ENCODE peak calls at places on chromosomes 11 and 22, in five cellular contexts. U is HCT116, M is A549, Y is GM23338, R is Panc1. K is an unnamed sample.

GRCh38 chr22:37427128-37427710 is at the start of gene ELFN2:
- DNase-seq in M (peak), R (no peak), Y (peak), U (no peak), K (no peak)

GRCh38 chr22:25623310-25623734 is 58.8 kb downstream of the GRK3 start:
- DNase-seq in R (no peak), U (no peak), Y (no peak), M (no peak), K (no peak)

GRCh38 chr11:35944503-35945136 is 758 bp downstream of the LDLRAD3 start:
- DNase-seq in R (no peak), Y (peak), U (no peak), M (no peak), K (no peak)

GRCh38 chr11:70901951-70902521 is 350.3 kb downstream of the SHANK2 start:
- DNase-seq in Y (no peak), R (no peak), U (no peak), M (no peak), K (peak)

GRCh38 chr11:94151311-94151710 is 22.7 kb downstream of the PANX1 start:
- DNase-seq in M (no peak), U (no peak), R (no peak), Y (no peak), K (no peak)

GRCh38 chr11:45089251-45089650 is 57.2 kb upstream of the PRDM11 start:
- DNase-seq in U (no peak), R (no peak), Y (no peak), M (no peak), K (no peak)

GRCh38 chr11:66579017-66579606 is 10.7 kb upstream of the CTSF start:
- DNase-seq in M (peak), U (peak), R (no peak), Y (peak), K (peak)

GRCh38 chr11:3058753-3059664 is 1.8 kb upstream of the CARS1 start:
- DNase-seq in U (no peak), M (no peak), Y (peak), R (peak), K (no peak)

GRCh38 chr22:50712341-50713007 is 25.5 kb upstream of the ACR start:
- DNase-seq in R (no peak), M (no peak), Y (no peak), U (no peak), K (no peak)

GRCh38 chr11:66856496-66857233 is at the start of gene LRFN4:
- DNase-seq in M (peak), Y (peak), R (no peak), U (no peak), K (no peak)

GRCh38 chr22:48975886-48976285 is 851.8 kb downstream of the BRD1 start:
- DNase-seq in M (no peak), R (no peak), Y (no peak), U (no peak), K (no peak)

GRCh38 chr11:107689317-107690202 is 22.3 kb downstream of the SLN start:
- DNase-seq in M (peak), R (no peak), U (peak), Y (peak), K (no peak)

GRCh38 chr22:45008853-45009751 is 703 bp downstream of the PHF21B start:
- DNase-seq in R (no peak), Y (peak), M (peak), U (no peak), K (no peak)

GRCh38 chr11:20536784-20537183 is 62.6 kb upstream of the SLC6A5 start:
- DNase-seq in R (no peak), M (no peak), Y (no peak), U (no peak), K (no peak)

GRCh38 chr11:55457641-55458040 is 89.9 kb downstream of the OR4A15 start:
- DNase-seq in Y (no peak), R (no peak), U (no peak), M (no peak), K (no peak)

GRCh38 chr11:96157517-96157873 is 185.5 kb downstream of the MAML2 start:
- DNase-seq in U (no peak), R (no peak), Y (no peak), M (no peak), K (no peak)

GRCh38 chr22:16975155-16975885 is 32.7 kb downstream of the GAB4 start:
- DNase-seq in Y (no peak), U (no peak), M (no peak), R (no peak), K (no peak)

GRCh38 chr11:122632178-122632824 is 23.2 kb upstream of the UBASH3B start:
- DNase-seq in U (no peak), Y (no peak), R (no peak), M (no peak), K (no peak)

GRCh38 chr11:69700278-69701140 is 3.3 kb downstream of the FGF19 start:
- DNase-seq in M (peak), Y (peak), R (no peak), U (no peak), K (no peak)

GRCh38 chr11:101848262-101848661 is 66.5 kb upstream of the CEP126 start:
- DNase-seq in R (no peak), U (no peak), Y (peak), M (no peak), K (no peak)

GRCh38 chr11:76783901-76784813 is 1.0 kb downstream of the TSKU start:
- DNase-seq in R (no peak), Y (peak), U (peak), M (no peak), K (no peak)
- TF ChIP-seq REST in R (no peak), Y (no peak), U (no peak), M (no peak), K (no peak)

DNA sequence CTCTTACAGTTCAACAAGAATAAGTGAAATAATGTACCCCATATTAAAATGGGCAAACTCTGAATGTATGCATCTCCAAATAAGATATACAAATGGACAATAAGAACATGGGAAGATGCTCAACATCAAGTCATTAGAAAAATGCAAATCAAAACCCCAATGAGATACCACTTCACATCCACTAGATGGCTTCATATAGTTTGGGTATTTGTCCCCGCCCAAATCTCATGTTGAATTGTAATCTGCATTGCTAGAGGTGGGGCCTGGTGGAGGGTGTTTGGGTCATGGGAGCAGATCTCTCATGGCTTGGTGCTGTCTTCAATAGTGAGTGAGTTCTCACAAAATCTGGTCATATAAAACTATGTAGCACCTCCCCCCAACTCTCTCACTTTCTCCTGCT is 5.7 kb downstream of the MPZL2 start:
- DNase-seq in U (no peak), Y (peak), R (no peak), M (no peak), K (no peak)
- TF ChIP-seq CTCF in U (peak), Y (peak), R (peak), M (no peak), K (no peak)

DNA sequence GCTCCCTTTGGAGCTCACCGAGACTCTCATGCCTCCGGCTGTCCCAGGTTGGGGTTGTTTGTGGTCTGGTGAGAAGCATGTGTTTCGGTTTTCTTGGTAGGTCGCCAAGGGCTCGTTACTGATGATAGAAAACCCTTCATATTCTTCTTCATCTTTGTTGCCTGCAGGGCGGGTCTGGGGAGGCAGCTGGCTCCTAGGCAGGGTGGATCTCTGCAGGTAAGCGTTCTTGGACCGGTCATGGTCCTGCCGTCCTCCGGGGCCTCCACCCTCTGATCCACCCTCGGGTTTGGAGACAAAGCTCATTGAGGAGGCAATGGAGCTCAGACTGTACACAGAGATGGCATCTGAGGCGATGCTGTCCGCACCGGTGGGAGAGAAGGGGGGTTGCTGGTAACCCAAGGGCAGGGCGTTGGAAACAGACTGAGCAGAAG is 64.3 kb upstream of the PITPNB start:
- DNase-seq in Y (no peak), M (no peak), U (no peak), R (no peak), K (no peak)
- TF ChIP-seq REST in Y (no peak), M (no peak), U (no peak), R (no peak), K (no peak)

GRCh38 chr22:39070186-39070585 is 6.9 kb upstream of the APOBEC3G start:
- DNase-seq in R (no peak), U (no peak), Y (no peak), M (no peak), K (no peak)

GRCh38 chr22:39073941-39074340 is 3.1 kb upstream of the APOBEC3G start:
- DNase-seq in U (no peak), Y (no peak), R (no peak), M (no peak), K (no peak)

GRCh38 chr22:39068033-39068785 is 8.9 kb upstream of the APOBEC3G start:
- DNase-seq in Y (no peak), M (no peak), R (no peak), U (no peak), K (no peak)
- TF ChIP-seq CTCF in Y (peak), M (no peak), R (no peak), U (peak), K (no peak)

GRCh38 chr11:18204771-18205170 is 31.8 kb downstream of the SAA4 start:
- DNase-seq in U (no peak), R (no peak), M (no peak), Y (no peak), K (no peak)

GRCh38 chr11:18204220-18204619 is 31.6 kb downstream of the MRGPRX4 start:
- DNase-seq in M (no peak), U (no peak), Y (no peak), R (no peak), K (no peak)

GRCh38 chr11:18203723-18204122 is 31.1 kb downstream of the MRGPRX4 start:
- DNase-seq in M (peak), U (peak), Y (peak), R (no peak), K (no peak)

GRCh38 chr11:18209058-18209457 is 27.5 kb downstream of the SAA4 start:
- DNase-seq in Y (peak), R (no peak), M (no peak), U (no peak), K (no peak)
- TF ChIP-seq REST in Y (no peak), R (no peak), M (no peak), U (no peak), K (no peak)

DNA sequence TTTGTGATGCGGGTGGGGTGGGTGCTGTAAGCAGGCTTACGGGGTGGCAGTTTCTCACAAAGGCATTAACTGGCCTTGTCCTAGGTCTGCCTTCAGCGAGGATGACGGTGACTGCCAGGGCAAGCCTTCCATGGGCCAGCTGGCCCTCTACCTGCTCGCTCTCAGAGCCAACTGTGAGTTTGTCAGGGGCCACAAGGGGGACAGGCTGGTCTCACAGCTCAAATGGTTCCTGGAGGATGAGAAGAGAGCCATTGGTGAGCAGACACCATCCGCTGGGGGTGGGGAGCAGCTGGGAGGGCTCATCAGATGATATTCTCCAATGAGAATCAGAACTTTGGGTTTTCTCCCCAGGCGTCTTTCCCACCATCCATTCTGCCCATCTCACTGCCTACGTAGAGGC is 5.8 kb downstream of the TCN2 start:
- DNase-seq in U (no peak), R (no peak), Y (peak), M (no peak), K (no peak)
- TF ChIP-seq CTCF in U (no peak), R (no peak), Y (peak), M (no peak), K (no peak)

DNA sequence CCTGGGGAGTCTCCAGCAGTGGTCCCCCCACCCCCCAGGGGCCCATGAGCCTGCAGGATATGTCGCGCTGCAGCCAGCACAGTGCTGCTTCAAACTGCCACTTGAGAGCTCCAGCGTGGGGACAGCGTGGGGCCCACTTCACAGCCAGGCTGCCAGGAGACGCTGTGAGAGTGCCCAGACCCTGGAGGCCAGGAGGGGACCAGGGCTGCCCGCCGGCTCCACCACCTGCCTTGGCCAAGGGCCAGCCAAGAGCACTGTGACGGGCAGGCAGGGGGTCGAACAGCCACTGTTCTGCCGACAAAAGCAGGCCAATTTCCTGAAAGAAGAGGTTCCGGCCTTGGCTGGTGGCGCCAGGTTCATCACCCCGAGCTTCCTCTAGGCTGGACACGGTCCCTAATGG is 60.2 kb downstream of the FLRT1 start:
- DNase-seq in M (no peak), Y (no peak), R (no peak), U (no peak), K (no peak)
- TF ChIP-seq REST in M (no peak), Y (no peak), R (no peak), U (no peak), K (no peak)

GRCh38 chr11:47348859-47349258 is 3.6 kb downstream of the MYBPC3 start:
- DNase-seq in M (peak), U (peak), Y (peak), R (no peak), K (peak)
- TF ChIP-seq CTCF in M (peak), U (peak), Y (peak), R (no peak), K (peak)